ENCODE peak calls at places on chromosome 5, in six cellular contexts. F is IMR-90, D is neuronal stem cell, M is trophoblast cell, O is H1, I is mesenchymal stem cell. Q is an unnamed sample. For H3K79me1, the result is how much of the 10 kb centered on the place peaks cover.

GRCh38 chr5:32942225-32942989 is 231.3 kb downstream of the NPR3 start:
- DNase-seq in F (peak), D (no peak), M (peak), O (peak), I (peak), Q (peak)

GRCh38 chr5:159184858-159185381 is 24.4 kb downstream of the RNF145 start:
- DNase-seq in F (peak), D (no peak), M (peak), O (no peak), I (peak), Q (no peak)

GRCh38 chr5:112289465-112289864 is 129.6 kb downstream of the EPB41L4A start:
- DNase-seq in F (no peak), D (no peak), M (no peak), O (no peak), I (no peak), Q (peak)

GRCh38 chr5:151598984-151599383 is 7.9 kb upstream of the FAT2 start:
- DNase-seq in F (no peak), D (no peak), M (peak), O (no peak), I (no peak), Q (no peak)

GRCh38 chr5:111530298-111530740 is 18.0 kb upstream of the STARD4 start:
- DNase-seq in F (peak), D (no peak), M (peak), O (no peak), I (peak), Q (peak)

GRCh38 chr5:149310947-149311675 is 34.2 kb upstream of the GRPEL2 start:
- DNase-seq in F (peak), D (no peak), M (no peak), O (no peak), I (peak), Q (peak)

GRCh38 chr5:14600846-14601245 is 19.3 kb downstream of the OTULINL start:
- DNase-seq in F (no peak), D (no peak), M (no peak), O (no peak), I (no peak), Q (no peak)

GRCh38 chr5:34959323-34959722 is 30.0 kb downstream of the DNAJC21 start:
- DNase-seq in F (peak), D (no peak), M (no peak), O (no peak), I (peak), Q (no peak)

GRCh38 chr5:180553530-180553929 is 37.8 kb downstream of the SCGB3A1 start:
- DNase-seq in F (no peak), D (no peak), M (peak), O (no peak), I (no peak), Q (no peak)

GRCh38 chr5:116144103-116144502 is 59.3 kb downstream of the COMMD10 start:
- DNase-seq in F (peak), D (no peak), M (peak), O (no peak), I (peak), Q (no peak)

GRCh38 chr5:34895641-34896419 is 19.5 kb downstream of the RAD1 start:
- DNase-seq in F (no peak), D (no peak), M (no peak), O (no peak), I (no peak), Q (no peak)

GRCh38 chr5:66724336-66724735 is 128.1 kb downstream of the MAST4 start:
- DNase-seq in F (no peak), D (no peak), M (peak), O (no peak), I (no peak), Q (no peak)

GRCh38 chr5:41115281-41115680 is 44.1 kb upstream of the MROH2B start:
- DNase-seq in F (peak), D (no peak), M (peak), O (no peak), I (peak), Q (no peak)

GRCh38 chr5:90940227-90940995 is 381.8 kb downstream of the ADGRV1 start:
- DNase-seq in F (peak), D (peak), M (peak), O (peak), I (peak), Q (peak)

GRCh38 chr5:129172561-129172960 is 78.0 kb downstream of the ISOC1 start:
- DNase-seq in F (no peak), D (no peak), M (peak), O (no peak), I (peak), Q (no peak)

GRCh38 chr5:21181726-21182125 is 1193.7 kb upstream of the CDH18 start:
- DNase-seq in F (no peak), D (no peak), M (no peak), O (no peak), I (peak), Q (no peak)

GRCh38 chr5:35129921-35130485 is 82.3 kb upstream of the AGXT2 start:
- DNase-seq in F (peak), D (no peak), M (peak), O (no peak), I (peak), Q (no peak)

GRCh38 chr5:73496984-73497457 is 1.2 kb upstream of the BTF3 start:
- DNase-seq in F (peak), D (no peak), M (peak), O (no peak), I (peak), Q (no peak)

GRCh38 chr5:143023447-143024096 is 253.4 kb downstream of the ARHGAP26 start:
- DNase-seq in F (peak), D (no peak), M (no peak), O (no peak), I (no peak), Q (no peak)

GRCh38 chr5:170747357-170747756 is 36.2 kb upstream of the GABRP start:
- DNase-seq in F (no peak), D (no peak), M (peak), O (peak), I (no peak), Q (peak)

GRCh38 chr5:153613143-153613542 is 122.7 kb downstream of the GRIA1 start:
- DNase-seq in F (peak), D (no peak), M (no peak), O (no peak), I (peak), Q (no peak)

DNA sequence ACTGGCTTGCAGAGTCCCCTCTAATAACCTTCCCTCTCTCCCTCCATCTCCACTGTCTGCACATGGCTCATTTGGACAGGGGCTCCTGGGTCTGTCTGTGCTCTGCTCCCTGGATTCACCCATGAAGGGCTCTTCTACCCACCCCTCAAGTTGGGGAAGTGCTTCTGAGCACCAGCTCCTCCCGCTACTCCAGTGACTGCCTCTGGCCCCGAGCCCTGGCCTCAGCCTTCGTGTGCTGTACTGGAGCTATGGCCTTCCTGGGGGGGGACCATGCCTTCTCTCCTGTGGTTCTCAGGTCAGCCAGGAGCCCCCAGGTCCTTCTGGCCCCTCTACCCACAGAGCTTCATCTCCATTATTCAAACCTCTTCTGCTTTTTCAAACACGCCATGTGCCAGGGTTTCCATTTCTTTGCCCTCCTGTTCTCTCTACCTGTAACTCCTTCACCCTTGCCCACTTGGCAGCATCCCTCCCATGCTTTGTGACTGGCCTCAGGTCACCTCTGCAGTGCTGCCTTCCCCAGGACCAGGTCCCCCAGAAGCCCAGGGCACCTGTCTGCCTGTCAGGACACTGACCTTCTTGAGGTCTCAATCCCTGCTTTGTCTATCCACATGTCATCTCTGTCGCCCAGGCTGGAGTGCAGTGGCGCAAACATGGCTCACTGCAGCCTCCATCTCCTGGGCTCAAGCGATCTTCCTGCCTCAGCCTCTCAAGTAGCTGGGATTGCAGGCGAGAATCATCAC is 9.5 kb downstream of the SH3PXD2B start:
- DNase-seq in F (no peak), D (no peak), M (no peak), O (no peak), I (no peak), Q (no peak)
- H3K79me1 ChIP-seq in F (under half), D (under half), M (under half), O (under half), I (under half), Q (under half)

DNA sequence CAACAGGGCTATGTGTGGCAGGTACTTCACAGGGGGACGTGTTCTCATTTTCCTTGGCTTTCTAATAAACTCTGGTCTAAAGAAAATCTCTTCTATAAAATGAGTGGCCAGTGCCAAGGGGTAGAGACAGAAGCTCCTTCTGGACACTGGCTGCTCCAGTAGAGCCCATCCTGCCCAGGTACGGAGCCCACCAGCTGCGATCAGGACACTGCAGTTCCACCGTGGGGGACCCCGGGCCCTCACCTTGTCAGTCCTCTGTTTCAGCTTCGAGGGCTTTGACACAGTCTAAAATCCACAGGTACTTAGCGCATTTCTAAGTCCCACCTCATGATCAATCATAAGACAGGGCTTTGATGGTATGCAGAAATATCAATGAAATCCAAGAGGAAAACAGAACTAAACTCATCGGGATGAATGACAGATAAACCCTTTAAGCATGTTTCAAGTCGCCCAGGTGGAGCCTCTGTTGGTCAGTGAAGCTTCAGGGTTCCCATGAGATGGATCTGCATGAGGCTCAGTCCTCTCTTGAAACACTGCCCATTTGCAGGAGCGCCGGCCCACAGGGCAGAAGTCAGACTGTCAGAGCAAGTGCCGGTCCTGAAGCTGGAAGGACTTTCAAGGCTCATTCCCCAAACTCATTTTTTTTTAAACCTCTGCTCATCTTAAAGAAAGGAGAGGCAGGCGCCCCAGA is 20.3 kb upstream of the TERT start:
- DNase-seq in F (no peak), D (no peak), M (no peak), O (no peak), I (no peak), Q (peak)
- H4K91ac ChIP-seq in F (no peak), D (no peak), M (no peak), O (peak), I (no peak), Q (no peak)

DNA sequence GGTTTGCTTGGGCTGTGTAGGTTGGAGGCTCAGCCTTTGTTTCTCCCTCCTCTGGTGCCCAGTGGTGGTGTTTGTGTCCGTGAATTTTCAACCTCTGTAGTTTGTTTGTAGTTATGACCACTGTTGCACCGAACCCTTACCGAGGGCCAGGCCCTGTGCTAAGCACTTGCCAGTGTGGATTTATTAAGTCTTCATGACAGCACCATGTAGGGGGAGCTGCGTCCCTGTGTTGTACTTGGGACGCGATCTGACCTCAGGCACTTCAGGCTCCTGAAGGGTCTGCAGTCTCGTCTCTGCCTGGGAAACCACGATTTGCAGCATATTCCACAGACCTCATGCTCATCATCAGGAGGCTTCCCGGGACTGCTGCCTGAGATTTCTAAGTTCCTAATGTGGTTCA is 12.8 kb downstream of the TENT4A start:
- DNase-seq in F (no peak), D (no peak), M (no peak), O (no peak), I (no peak), Q (no peak)
- H3K79me1 ChIP-seq in F (under half), D (under half), M (under half), O (under half), I (under half), Q (under half)

GRCh38 chr5:137040641-137041340 is 458.3 kb downstream of the SPOCK1 start:
- DNase-seq in F (peak), D (no peak), M (no peak), O (no peak), I (no peak), Q (no peak)

GRCh38 chr5:137037848-137038247 is 461.3 kb downstream of the SPOCK1 start:
- DNase-seq in F (no peak), D (no peak), M (no peak), O (no peak), I (no peak), Q (no peak)

GRCh38 chr5:137036630-137037029 is 462.5 kb downstream of the SPOCK1 start:
- DNase-seq in F (no peak), D (peak), M (peak), O (no peak), I (no peak), Q (peak)

GRCh38 chr5:137035480-137035878 is 463.6 kb downstream of the SPOCK1 start:
- DNase-seq in F (no peak), D (no peak), M (no peak), O (no peak), I (no peak), Q (no peak)

GRCh38 chr5:137039939-137040515 is 459.1 kb downstream of the SPOCK1 start:
- DNase-seq in F (no peak), D (no peak), M (no peak), O (no peak), I (no peak), Q (no peak)
- H4K91ac ChIP-seq in F (no peak), D (no peak), M (no peak), O (no peak), I (no peak), Q (no peak)

DNA sequence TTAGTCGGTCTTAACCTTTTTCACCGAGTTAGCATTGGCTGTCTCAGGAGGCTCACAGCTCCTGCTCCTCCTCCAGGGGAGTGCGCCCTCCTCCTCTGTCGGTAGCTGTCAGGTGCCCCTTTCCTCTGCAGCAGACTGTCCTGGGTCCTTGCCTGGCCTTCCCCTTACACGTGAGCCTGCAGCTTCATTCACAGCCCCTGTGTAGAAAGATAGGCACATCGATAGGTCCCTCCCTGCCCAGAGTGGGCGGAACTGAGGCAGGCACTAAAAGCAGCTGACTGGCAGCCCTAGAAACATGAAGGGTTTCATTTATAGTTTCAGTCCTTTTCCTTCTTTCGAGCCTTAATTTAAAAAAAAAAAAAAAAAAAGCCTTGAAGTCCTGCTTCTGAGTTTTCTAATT is 17.2 kb downstream of the TENT4A start:
- DNase-seq in F (no peak), D (no peak), M (no peak), O (no peak), I (no peak), Q (peak)
- H3K79me1 ChIP-seq in F (under half), D (under half), M (under half), O (under half), I (under half), Q (under half)

GRCh38 chr5:71684309-71684708 is 34.8 kb upstream of the CARTPT start:
- DNase-seq in F (no peak), D (no peak), M (no peak), O (no peak), I (no peak), Q (no peak)
- H4K91ac ChIP-seq in F (no peak), D (no peak), M (no peak), O (no peak), I (no peak), Q (no peak)

GRCh38 chr5:172852490-172853354 is 18.7 kb downstream of the ERGIC1 start:
- DNase-seq in F (peak), D (no peak), M (peak), O (no peak), I (no peak), Q (no peak)
- H3K79me1 ChIP-seq in F (under half), D (under half), M (under half), O (under half), I (under half), Q (under half)

GRCh38 chr5:146440348-146440747 is 6.8 kb upstream of the TCERG1 start:
- DNase-seq in F (no peak), D (no peak), M (peak), O (no peak), I (no peak), Q (no peak)
- H4K91ac ChIP-seq in F (no peak), D (no peak), M (no peak), O (no peak), I (no peak), Q (no peak)

DNA sequence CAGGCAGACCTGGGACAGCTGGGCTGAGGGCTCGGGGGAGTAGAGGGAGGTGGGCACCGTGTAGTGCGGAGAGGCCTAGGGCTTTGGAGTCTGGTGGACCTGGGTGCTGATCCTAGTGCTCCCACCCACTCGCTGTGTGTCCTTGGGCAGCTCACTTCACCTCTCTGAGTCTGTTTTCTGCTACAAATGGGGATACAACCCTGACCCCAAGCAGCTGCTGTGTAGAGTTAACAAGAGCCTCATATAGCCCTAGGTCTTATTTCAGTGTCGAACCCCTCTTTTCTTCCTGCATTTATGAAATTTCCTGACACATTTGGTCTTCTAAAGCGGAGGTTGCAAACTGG is 16.4 kb downstream of the ERGIC1 start:
- DNase-seq in F (no peak), D (no peak), M (no peak), O (no peak), I (no peak), Q (no peak)
- H3K79me1 ChIP-seq in F (under half), D (under half), M (under half), O (under half), I (under half), Q (under half)

GRCh38 chr5:139382781-139383180 is 316 bp downstream of the SLC23A1 start:
- DNase-seq in F (no peak), D (no peak), M (no peak), O (no peak), I (no peak), Q (no peak)

GRCh38 chr5:139383275-139383992 is at the start of gene SLC23A1:
- DNase-seq in F (peak), D (no peak), M (peak), O (no peak), I (no peak), Q (no peak)

GRCh38 chr5:139384591-139385051 is 1.5 kb upstream of the SLC23A1 start:
- DNase-seq in F (no peak), D (no peak), M (no peak), O (no peak), I (no peak), Q (no peak)

GRCh38 chr5:139385061-139385889 is 2.2 kb upstream of the SLC23A1 start:
- DNase-seq in F (no peak), D (no peak), M (peak), O (no peak), I (peak), Q (no peak)

DNA sequence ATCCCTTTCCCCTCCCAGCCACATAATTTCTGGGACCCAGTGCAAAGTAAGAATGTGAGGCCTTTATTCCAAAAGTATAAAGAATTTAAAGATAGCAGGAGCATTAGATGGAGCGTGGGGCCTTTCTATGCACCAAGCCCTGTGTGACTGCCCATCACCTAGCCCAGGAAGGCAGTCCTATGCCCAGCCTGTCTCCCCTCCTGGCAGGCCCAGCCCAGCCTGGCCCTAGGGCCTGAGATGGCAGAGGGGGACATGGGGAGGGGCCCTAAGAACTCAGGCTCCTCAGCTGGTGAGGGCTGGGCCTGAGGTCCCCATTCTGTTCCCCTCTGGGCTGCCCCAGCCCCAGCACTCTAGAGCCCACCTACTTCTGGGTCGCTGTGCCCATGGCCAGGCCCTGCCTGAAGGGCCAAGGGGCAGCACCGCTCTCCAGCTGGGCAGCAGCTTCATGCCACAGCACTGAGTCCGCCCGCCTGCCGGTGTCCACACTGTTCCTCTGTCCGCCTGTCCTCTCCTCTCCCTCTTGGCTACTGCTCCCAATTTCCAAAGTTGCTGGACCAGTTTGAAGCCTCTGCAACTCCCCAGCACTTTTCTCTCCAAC is 995 bp upstream of the SLC23A1 start:
- DNase-seq in F (no peak), D (no peak), M (peak), O (no peak), I (no peak), Q (no peak)
- H4K91ac ChIP-seq in F (no peak), D (no peak), M (peak), O (no peak), I (peak), Q (no peak)

Q was measured in H9.